ENCODE peak calls at places on chromosomes 3 and 15, in five cellular contexts. T is Peyer's patch, O is uterus, A is lower lobe of right lung, F is brain microvascular endothelial cell. W is an unnamed sample.

GRCh38 chr3:110711851-110712396 is 359.7 kb upstream of the NECTIN3 start:
- DNase-seq in T (no peak), A (no peak), F (peak; percentile 18), O (no peak), W (no peak)

GRCh38 chr15:33034588-33034987 is 159.9 kb downstream of the FMN1 start:
- DNase-seq in T (no peak), O (no peak), A (no peak), F (no peak), W (no peak)

GRCh38 chr15:73518180-73518862 is 75.4 kb downstream of the REC114 start:
- DNase-seq in F (no peak), A (no peak), O (no peak), T (no peak), W (no peak)

GRCh38 chr15:69760263-69760855 is 307.7 kb downstream of the RPLP1 start:
- DNase-seq in O (no peak), T (no peak), F (peak; percentile 36), A (no peak), W (no peak)

GRCh38 chr3:148075829-148076716 is 621.6 kb upstream of the AGTR1 start:
- DNase-seq in A (no peak), O (no peak), F (peak; percentile 67), T (no peak), W (no peak)

GRCh38 chr3:12870942-12871341 is 29.6 kb upstream of the RPL32 start:
- DNase-seq in A (no peak), T (peak; percentile 69), O (peak; percentile 31), F (no peak), W (peak; percentile 36)

GRCh38 chr3:171181907-171182690 is 155.6 kb upstream of the SLC2A2 start:
- DNase-seq in A (no peak), T (no peak), O (no peak), F (peak; percentile 41), W (no peak)

GRCh38 chr15:23877502-23878412 is 190.7 kb upstream of the NDN start:
- DNase-seq in F (no peak), T (no peak), O (peak; percentile 42), A (peak; percentile 51), W (no peak)

GRCh38 chr3:111831840-111832239 is 27.2 kb upstream of the PHLDB2 start:
- DNase-seq in O (no peak), T (no peak), F (no peak), A (no peak), W (no peak)

GRCh38 chr3:39000008-39000450 is 51.7 kb downstream of the SCN11A start:
- DNase-seq in A (no peak), F (no peak), O (no peak), T (no peak), W (no peak)

GRCh38 chr3:156553705-156554356 is 1.1 kb downstream of the SSR3 start:
- DNase-seq in F (peak; percentile 76), T (no peak), A (no peak), O (no peak), W (no peak)

GRCh38 chr3:188711898-188712256 is 459.9 kb upstream of the TPRG1 start:
- DNase-seq in T (no peak), A (no peak), O (no peak), F (peak; percentile 8), W (no peak)

GRCh38 chr15:57235865-57236264 is 140.4 kb upstream of the CGNL1 start:
- DNase-seq in T (no peak), F (peak; percentile 88), O (no peak), A (no peak), W (no peak)

GRCh38 chr3:189460511-189460910 is 170.7 kb upstream of the TP63 start:
- DNase-seq in T (no peak), O (no peak), A (no peak), F (no peak), W (no peak)

GRCh38 chr15:60865507-60865906 is 363.6 kb downstream of the RORA start:
- DNase-seq in A (no peak), F (no peak), O (no peak), T (no peak), W (no peak)

GRCh38 chr15:70516408-70517193 is 246.8 kb downstream of the UACA start:
- DNase-seq in T (no peak), A (no peak), O (no peak), F (no peak), W (no peak)

GRCh38 chr15:64776402-64776786 is 1.0 kb upstream of the RBPMS2 start:
- DNase-seq in T (no peak), A (no peak), F (no peak), O (peak; percentile 31), W (no peak)

GRCh38 chr3:57974796-57975388 is 33.3 kb upstream of the FLNB start:
- DNase-seq in T (no peak), A (no peak), F (peak; percentile 97), O (no peak), W (no peak)

GRCh38 chr3:8644748-8645390 is at the start of gene SSUH2:
- DNase-seq in O (no peak), F (no peak), A (no peak), T (no peak), W (no peak)

GRCh38 chr3:111910806-111911205 is 51.7 kb downstream of the PHLDB2 start:
- DNase-seq in O (no peak), A (no peak), T (no peak), F (peak; percentile 81), W (no peak)

GRCh38 chr3:165466856-165467255 is 270.7 kb upstream of the SLITRK3 start:
- DNase-seq in O (no peak), A (no peak), T (no peak), F (peak; percentile 51), W (no peak)

DNA sequence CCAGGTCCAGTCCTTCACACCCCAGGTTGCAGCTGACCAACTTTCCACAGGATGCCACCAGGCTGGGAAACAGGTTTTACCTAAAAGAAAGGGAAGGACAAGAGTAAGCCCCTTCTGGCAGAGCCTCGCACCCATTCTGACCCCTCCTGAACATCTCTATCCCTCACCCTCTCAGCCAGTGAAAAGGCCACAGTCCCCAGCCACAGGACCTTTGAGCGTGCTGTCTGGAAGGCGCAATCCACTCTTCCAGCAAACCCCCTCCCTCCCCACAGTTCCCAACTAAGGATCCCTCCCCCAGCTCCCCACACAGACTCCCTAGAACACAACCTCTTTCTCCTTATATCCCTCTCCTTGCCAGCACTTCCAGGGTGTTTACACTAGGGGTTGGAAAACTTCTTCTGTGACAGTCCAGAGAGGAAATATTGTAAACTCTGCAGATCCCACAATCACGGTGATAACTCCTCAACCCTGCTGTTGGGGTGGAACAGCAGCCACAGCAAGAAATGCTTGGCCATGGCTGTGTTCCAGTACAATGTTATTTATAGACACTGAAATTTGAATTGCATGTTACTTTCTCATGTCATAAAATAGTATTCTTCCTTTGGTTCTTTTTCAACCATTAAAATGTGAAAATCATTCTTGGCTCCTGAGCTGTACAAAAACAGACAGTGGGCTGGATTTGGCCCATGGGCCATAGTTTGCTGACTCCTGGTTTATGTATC is 36.0 kb downstream of the FAM174B start:
- DNase-seq in F (peak; percentile 25), T (no peak), O (peak; percentile 66), A (no peak), W (no peak)
- H3K27ac ChIP-seq in F (no peak overlapping the region), T (peak overlapping the region; percentile 32), O (peak overlapping the region; percentile 81), A (no peak overlapping the region), W (no peak overlapping the region)

DNA sequence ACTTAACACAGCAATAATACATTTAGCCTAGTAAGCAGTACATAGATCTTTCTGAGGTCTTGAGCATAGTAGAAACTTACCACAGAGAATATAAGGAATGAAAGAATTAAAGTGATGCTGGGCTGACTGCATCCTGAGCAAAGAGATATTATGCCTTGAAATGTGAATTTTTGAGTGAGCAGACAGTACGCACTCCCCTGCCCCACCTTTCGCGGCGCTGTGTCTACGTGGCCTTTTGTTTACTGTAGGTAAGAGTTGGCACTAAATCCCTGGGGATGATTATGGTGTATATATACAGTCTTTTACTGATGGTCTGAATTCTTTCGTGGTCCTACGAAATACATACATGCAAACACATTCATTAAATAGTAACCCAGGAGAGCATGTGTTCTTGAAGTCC is 217.5 kb upstream of the TOPAZ1 start:
- DNase-seq in A (no peak), F (no peak), T (no peak), O (no peak), W (no peak)
- TF ChIP-seq CTCF in A (no peak), F (no peak), T (no peak), O (no peak), W (no peak)

GRCh38 chr3:102181202-102181920 is 253.5 kb upstream of the ZPLD1 start:
- DNase-seq in O (no peak), A (no peak), T (no peak), F (peak; percentile 83), W (no peak)

GRCh38 chr3:102180291-102180931 is 254.4 kb upstream of the ZPLD1 start:
- DNase-seq in O (no peak), F (peak; percentile 86), A (no peak), T (no peak), W (no peak)

GRCh38 chr3:102177075-102177755 is 257.6 kb upstream of the ZPLD1 start:
- DNase-seq in F (no peak), O (no peak), A (no peak), T (no peak), W (no peak)

GRCh38 chr3:102178817-102179216 is 256.0 kb upstream of the ZPLD1 start:
- DNase-seq in T (no peak), F (no peak), A (no peak), O (no peak), W (no peak)

GRCh38 chr3:102179321-102180290 is 255.2 kb upstream of the ZPLD1 start:
- DNase-seq in O (no peak), T (no peak), F (peak; percentile 62), A (no peak), W (no peak)
- H3K4me3 ChIP-seq in O (no peak overlapping the region), T (peak overlapping the region; percentile 22), F (no peak overlapping the region), A (no peak overlapping the region), W (peak overlapping the region; percentile 52)

DNA sequence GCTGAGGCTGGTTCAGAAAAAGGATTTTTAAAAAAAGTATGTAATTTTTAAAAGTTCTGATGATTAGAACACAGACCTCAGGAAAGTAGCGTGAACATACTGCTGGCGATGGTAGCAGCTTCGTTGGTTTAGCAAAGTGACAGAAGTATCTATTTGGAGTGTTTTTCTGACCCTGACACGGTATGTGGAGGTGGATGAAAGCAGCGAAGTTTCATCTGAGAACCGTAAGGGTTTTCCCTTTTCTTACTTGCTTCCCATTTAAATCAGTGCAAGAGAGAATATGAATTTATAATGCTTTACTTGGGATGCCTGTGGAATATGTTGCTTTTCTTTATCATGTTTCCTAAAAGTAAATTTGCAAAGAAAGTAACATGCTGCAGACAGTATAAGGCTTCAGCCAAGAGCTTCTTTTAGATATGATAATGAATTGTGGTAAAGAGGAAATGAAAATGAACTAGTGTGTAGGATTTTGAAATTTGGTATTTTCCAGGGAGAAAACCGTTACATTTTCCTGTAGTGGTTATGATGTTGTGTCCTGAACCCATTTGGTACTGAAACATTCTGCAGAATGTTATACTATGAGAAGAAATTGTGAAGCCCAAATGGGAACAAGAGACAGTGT is 3.9 kb downstream of the CHST2 start:
- DNase-seq in T (no peak), A (no peak), F (no peak), O (no peak), W (no peak)
- H3K27ac ChIP-seq in T (no peak overlapping the region), A (peak overlapping the region; percentile 10), F (no peak overlapping the region), O (no peak overlapping the region), W (no peak overlapping the region)

GRCh38 chr15:74528876-74529275 is 12.1 kb upstream of the ARID3B start:
- DNase-seq in O (no peak), F (no peak), T (no peak), A (no peak), W (no peak)
- TF ChIP-seq CTCF in O (no peak), F (no peak), T (no peak), A (no peak), W (no peak)

GRCh38 chr15:101620645-101621044 is 31.5 kb downstream of the TM2D3 start:
- DNase-seq in O (no peak), T (no peak), A (no peak), F (no peak), W (no peak)
- H3K4me3 ChIP-seq in O (no peak overlapping the region), T (no peak overlapping the region), A (no peak overlapping the region), F (no peak overlapping the region), W (no peak overlapping the region)

GRCh38 chr15:100694381-100695012 is 92.1 kb downstream of the ASB7 start:
- DNase-seq in O (peak; percentile 41), T (no peak), A (no peak), F (no peak), W (no peak)
- H3K27ac ChIP-seq in O (peak overlapping the region; percentile 90), T (peak overlapping the region; percentile 34), A (peak overlapping the region; percentile 13), F (no peak overlapping the region), W (no peak overlapping the region)

W was measured in thoracic aorta.